ENCODE peak calls at places on chromosomes 3 and 15, in seven cellular contexts. W is coronary artery, R is heart right ventricle, N is mucosa of descending colon, L is fibroblast of mammary gland, A is sigmoid colon, G is fibroblast of pulmonary artery. U is an unnamed sample.

GRCh38 chr3:128280466-128281455 is 127.5 kb downstream of the EEFSEC start:
- DNase-seq in W (peak), R (no peak), N (no peak), L (no peak), A (no peak), G (no peak), U (no peak)

GRCh38 chr3:146496246-146496645 is 26.9 kb upstream of the PLSCR2 start:
- DNase-seq in W (no peak), R (no peak), N (no peak), L (peak), A (no peak), G (no peak), U (peak)

GRCh38 chr15:72916939-72917338 is 133.4 kb upstream of the ADPGK start:
- DNase-seq in W (no peak), R (no peak), N (no peak), L (no peak), A (no peak), G (no peak), U (no peak)

GRCh38 chr15:38414351-38414750 is 39.6 kb upstream of the FAM98B start:
- DNase-seq in W (no peak), R (peak), N (peak), L (peak), A (peak), G (peak), U (peak)

GRCh38 chr15:34851751-34852150 is 56.4 kb upstream of the ACTC1 start:
- DNase-seq in W (no peak), R (no peak), N (no peak), L (no peak), A (no peak), G (no peak), U (no peak)

GRCh38 chr3:172094621-172095557 is 55.5 kb downstream of the FNDC3B start:
- DNase-seq in W (no peak), R (no peak), N (peak), L (peak), A (no peak), G (no peak), U (peak)

GRCh38 chr3:140911822-140912221 is 29.8 kb upstream of the SLC25A36 start:
- DNase-seq in W (no peak), R (no peak), N (no peak), L (no peak), A (no peak), G (no peak), U (no peak)

GRCh38 chr3:17643691-17644090 is 98.7 kb downstream of the TBC1D5 start:
- DNase-seq in W (no peak), R (no peak), N (no peak), L (peak), A (no peak), G (peak), U (peak)

GRCh38 chr3:165883126-165883525 is 45.9 kb upstream of the BCHE start:
- DNase-seq in W (no peak), R (no peak), N (no peak), L (no peak), A (no peak), G (no peak), U (no peak)

GRCh38 chr3:18656866-18657265 is 231.7 kb upstream of the SATB1 start:
- DNase-seq in W (no peak), R (no peak), N (no peak), L (no peak), A (no peak), G (no peak), U (no peak)

GRCh38 chr3:196499061-196499460 is 4.5 kb downstream of the RNF168 start:
- DNase-seq in W (no peak), R (no peak), N (no peak), L (peak), A (no peak), G (peak), U (peak)

GRCh38 chr3:130755666-130756065 is 9.0 kb upstream of the PIK3R4 start:
- DNase-seq in W (no peak), R (no peak), N (no peak), L (no peak), A (no peak), G (no peak), U (no peak)

GRCh38 chr15:65175511-65175910 is 9.6 kb downstream of the CLPX start:
- DNase-seq in W (no peak), R (no peak), N (no peak), L (no peak), A (no peak), G (no peak), U (no peak)

GRCh38 chr15:51104512-51104911 is 9.8 kb upstream of the TNFAIP8L3 start:
- DNase-seq in W (peak), R (peak), N (peak), L (peak), A (peak), G (peak), U (peak)

GRCh38 chr3:5058463-5058862 is 63.6 kb upstream of the ARL8B start:
- DNase-seq in W (no peak), R (no peak), N (no peak), L (peak), A (no peak), G (peak), U (peak)

DNA sequence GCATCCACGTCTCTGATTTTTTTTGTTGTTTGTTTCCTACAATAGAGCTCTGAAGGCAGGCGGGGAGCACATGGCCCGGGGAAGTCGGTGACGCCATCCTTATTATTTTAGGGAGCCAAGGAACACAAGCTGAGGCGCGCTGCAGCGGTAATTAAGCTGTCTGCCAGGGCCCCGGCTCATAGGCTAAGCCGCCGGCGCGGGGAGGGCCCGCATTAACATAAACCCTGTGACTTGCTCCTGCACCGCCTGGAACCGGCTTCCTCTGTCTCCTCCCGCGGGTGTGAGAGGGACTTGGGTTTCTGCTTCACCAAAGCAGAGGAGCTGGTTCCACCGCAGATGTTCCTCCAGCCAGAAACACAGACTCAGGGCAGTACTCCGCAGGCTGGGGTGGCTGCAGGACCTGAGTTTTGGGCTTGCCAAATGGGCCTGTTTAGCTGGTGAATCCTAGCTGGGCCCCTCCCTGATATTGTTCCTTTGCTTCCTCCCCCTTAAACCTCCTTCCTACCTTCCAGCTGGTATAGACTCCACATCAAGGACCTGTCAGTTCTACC is 25.3 kb downstream of the ANP32A start:
- DNase-seq in W (peak), R (peak), N (peak), L (peak), A (peak), G (peak), U (peak)
- H3K4me3 ChIP-seq in W (peak), R (peak), N (no peak), L (no peak), A (peak), G (no peak), U (no peak)

GRCh38 chr3:157888040-157888439 is 218.2 kb downstream of the SHOX2 start:
- DNase-seq in W (no peak), R (no peak), N (no peak), L (peak), A (no peak), G (no peak), U (peak)
- TF ChIP-seq CTCF in W (no peak), R (no peak), N (no peak), L (peak), A (no peak), G (no peak), U (peak)

GRCh38 chr3:136251511-136251910 is 1.4 kb downstream of the PCCB start:
- DNase-seq in W (no peak), R (no peak), N (no peak), L (no peak), A (no peak), G (no peak), U (no peak)
- H3K4me3 ChIP-seq in W (peak), R (peak), N (no peak), L (peak), A (no peak), G (peak), U (peak)

GRCh38 chr15:70260096-70260495 is 162.4 kb upstream of the TLE3 start:
- DNase-seq in W (no peak), R (no peak), N (no peak), L (no peak), A (no peak), G (no peak), U (no peak)
- TF ChIP-seq CTCF in W (no peak), R (no peak), N (no peak), L (no peak), A (no peak), G (no peak), U (no peak)

GRCh38 chr15:45112592-45113379 is 1.2 kb downstream of the DUOX2 start:
- DNase-seq in W (no peak), R (no peak), N (no peak), L (no peak), A (no peak), G (no peak), U (no peak)
- H3K4me3 ChIP-seq in W (peak), R (peak), N (no peak), L (no peak), A (peak), G (no peak), U (no peak)

DNA sequence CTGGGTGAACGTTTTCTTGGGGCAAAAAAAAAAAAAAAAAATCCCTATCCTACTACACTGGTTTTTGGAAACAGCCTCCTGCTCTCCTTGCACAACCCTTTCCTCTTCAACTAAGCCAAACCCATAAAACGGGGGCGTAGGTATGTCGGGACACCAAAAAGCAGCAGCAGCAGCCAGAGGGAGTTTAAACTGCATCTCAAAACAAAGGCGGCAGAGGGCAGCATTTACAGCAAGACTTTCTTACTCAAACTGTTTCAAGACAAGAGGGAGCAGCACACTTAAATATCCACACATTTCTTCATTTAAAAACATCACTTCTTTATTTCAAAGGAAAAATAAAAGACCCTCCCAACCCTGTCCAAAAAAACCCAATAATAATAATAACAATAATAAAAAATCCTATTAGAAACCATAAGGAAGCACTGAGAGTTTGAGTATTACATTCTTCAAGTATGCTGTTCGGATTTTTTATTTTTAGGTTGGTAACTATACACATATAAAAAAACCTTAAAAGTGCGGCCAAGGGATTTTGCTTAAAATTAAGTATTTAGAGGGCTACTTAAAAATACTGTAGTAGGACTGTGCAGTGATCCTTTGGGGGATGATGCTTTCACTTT is 43.9 kb upstream of the PLXND1 start:
- DNase-seq in W (peak), R (no peak), N (no peak), L (peak), A (peak), G (peak), U (peak)
- TF ChIP-seq CTCF in W (peak), R (peak), N (peak), L (peak), A (peak), G (peak), U (peak)

U was measured in foreskin fibroblast.